ENCODE peak calls at places on chromosomes 2 and 18, in six cellular contexts. One of them, this sample, is unnamed.

GRCh38 chr18:57784816-57785144 is 18.3 kb downstream of the ATP8B1 start:
- DNase-seq in NCI-H2107: no peak
- DNase-seq in mammary epithelial cell: no peak
- DNase-seq in HT1080: no peak
- DNase-seq in NCI-H2171 treated with DMSO at 0.1 percent for 48 hours: no peak
- DNase-seq in retinal pigment epithelial cell: no peak
- DNase-seq in this sample: no peak

GRCh38 chr2:226981731-226982373 is 146.0 kb downstream of the RHBDD1 start:
- DNase-seq in NCI-H2107: no peak
- DNase-seq in mammary epithelial cell: no peak
- DNase-seq in HT1080: no peak
- DNase-seq in NCI-H2171 treated with DMSO at 0.1 percent for 48 hours: no peak
- DNase-seq in retinal pigment epithelial cell: no peak
- DNase-seq in this sample: no peak

GRCh38 chr2:37973615-37974353 is 48.7 kb downstream of the RMDN2 start:
- DNase-seq in NCI-H2107: no peak
- DNase-seq in mammary epithelial cell: peak; percentile 34
- DNase-seq in HT1080: no peak
- DNase-seq in NCI-H2171 treated with DMSO at 0.1 percent for 48 hours: no peak
- DNase-seq in retinal pigment epithelial cell: no peak
- DNase-seq in this sample: no peak

GRCh38 chr18:22171839-22172582 is 2.6 kb downstream of the GATA6 start:
- DNase-seq in NCI-H2107: no peak
- DNase-seq in mammary epithelial cell: no peak
- DNase-seq in HT1080: no peak
- DNase-seq in NCI-H2171 treated with DMSO at 0.1 percent for 48 hours: no peak
- DNase-seq in retinal pigment epithelial cell: no peak
- DNase-seq in this sample: peak; percentile 80

GRCh38 chr2:28449489-28450395 is 46.1 kb upstream of the PLB1 start:
- DNase-seq in NCI-H2107: no peak
- DNase-seq in mammary epithelial cell: peak; percentile 75
- DNase-seq in HT1080: peak; percentile 75
- DNase-seq in NCI-H2171 treated with DMSO at 0.1 percent for 48 hours: no peak
- DNase-seq in retinal pigment epithelial cell: no peak
- DNase-seq in this sample: peak; percentile 74

GRCh38 chr18:40529478-40529877 is 1425.6 kb upstream of the PIK3C3 start:
- DNase-seq in NCI-H2107: no peak
- DNase-seq in mammary epithelial cell: peak; percentile 49
- DNase-seq in HT1080: peak; percentile 50
- DNase-seq in NCI-H2171 treated with DMSO at 0.1 percent for 48 hours: peak; percentile 4
- DNase-seq in retinal pigment epithelial cell: no peak
- DNase-seq in this sample: no peak

GRCh38 chr2:217851191-217852020 is 151.4 kb downstream of the TNS1 start:
- DNase-seq in NCI-H2107: no peak
- DNase-seq in mammary epithelial cell: peak; percentile 21
- DNase-seq in HT1080: peak; percentile 27
- DNase-seq in NCI-H2171 treated with DMSO at 0.1 percent for 48 hours: no peak
- DNase-seq in retinal pigment epithelial cell: no peak
- DNase-seq in this sample: peak; percentile 80

GRCh38 chr18:11909597-11910026 is 1.5 kb upstream of the MPPE1 start:
- DNase-seq in NCI-H2107: no peak
- DNase-seq in mammary epithelial cell: peak; percentile 54
- DNase-seq in HT1080: no peak
- DNase-seq in NCI-H2171 treated with DMSO at 0.1 percent for 48 hours: no peak
- DNase-seq in retinal pigment epithelial cell: peak; percentile 30
- DNase-seq in this sample: no peak

GRCh38 chr18:66211693-66212195 is 392.1 kb downstream of the CDH19 start:
- DNase-seq in NCI-H2107: no peak
- DNase-seq in mammary epithelial cell: no peak
- DNase-seq in HT1080: no peak
- DNase-seq in NCI-H2171 treated with DMSO at 0.1 percent for 48 hours: no peak
- DNase-seq in retinal pigment epithelial cell: no peak
- DNase-seq in this sample: peak; percentile 3

GRCh38 chr2:85998071-85998991 is 107.4 kb downstream of the POLR1A start:
- DNase-seq in NCI-H2107: no peak
- DNase-seq in mammary epithelial cell: no peak
- DNase-seq in HT1080: no peak
- DNase-seq in NCI-H2171 treated with DMSO at 0.1 percent for 48 hours: no peak
- DNase-seq in retinal pigment epithelial cell: no peak
- DNase-seq in this sample: peak; percentile 80